ENCODE peak calls at places on chromosome 15, in ten cellular contexts. One of them, this sample, is unnamed.
A peak's percentile ranks its signal among the peaks of the same experiment; 100 is the strongest.

GRCh38 chr15:58386081-58386480 is 45.7 kb upstream of the LIPC start:
- DNase-seq in esophagus muscularis mucosa: no peak
- DNase-seq in GM23338: no peak
- DNase-seq in cardiac muscle cell: no peak
- DNase-seq in chondrocyte: no peak
- DNase-seq in body of pancreas: no peak
- DNase-seq in fibroblast of the aortic adventitia: no peak
- DNase-seq in fibroblast of mammary gland: no peak
- DNase-seq in natural killer cell: no peak
- DNase-seq in foreskin keratinocyte: no peak
- DNase-seq in this sample: no peak

GRCh38 chr15:98858610-98859023 is 149.0 kb downstream of the PGPEP1L start:
- DNase-seq in esophagus muscularis mucosa: no peak
- DNase-seq in GM23338: no peak
- DNase-seq in cardiac muscle cell: no peak
- DNase-seq in chondrocyte: no peak
- DNase-seq in body of pancreas: no peak
- DNase-seq in fibroblast of the aortic adventitia: peak; percentile 47
- DNase-seq in fibroblast of mammary gland: no peak
- DNase-seq in natural killer cell: no peak
- DNase-seq in foreskin keratinocyte: no peak
- DNase-seq in this sample: no peak

GRCh38 chr15:36362508-36362907 is 216.9 kb upstream of the CDIN1 start:
- DNase-seq in esophagus muscularis mucosa: no peak
- DNase-seq in GM23338: no peak
- DNase-seq in cardiac muscle cell: peak; percentile 86
- DNase-seq in chondrocyte: no peak
- DNase-seq in body of pancreas: no peak
- DNase-seq in fibroblast of the aortic adventitia: peak; percentile 39
- DNase-seq in fibroblast of mammary gland: peak; percentile 84
- DNase-seq in natural killer cell: no peak
- DNase-seq in foreskin keratinocyte: no peak
- DNase-seq in this sample: no peak

GRCh38 chr15:77411614-77411976 is 8.3 kb downstream of the PEAK1 start:
- DNase-seq in esophagus muscularis mucosa: no peak
- DNase-seq in GM23338: no peak
- DNase-seq in cardiac muscle cell: no peak
- DNase-seq in chondrocyte: no peak
- DNase-seq in body of pancreas: no peak
- DNase-seq in fibroblast of the aortic adventitia: no peak
- DNase-seq in fibroblast of mammary gland: no peak
- DNase-seq in natural killer cell: no peak
- DNase-seq in foreskin keratinocyte: no peak
- DNase-seq in this sample: no peak

GRCh38 chr15:70196314-70197291 is 98.9 kb upstream of the TLE3 start:
- DNase-seq in esophagus muscularis mucosa: no peak
- DNase-seq in GM23338: peak; percentile 91
- DNase-seq in cardiac muscle cell: peak; percentile 97
- DNase-seq in chondrocyte: no peak
- DNase-seq in body of pancreas: peak; percentile 59
- DNase-seq in fibroblast of the aortic adventitia: peak; percentile 18
- DNase-seq in fibroblast of mammary gland: peak; percentile 73
- DNase-seq in natural killer cell: no peak
- DNase-seq in foreskin keratinocyte: peak; percentile 100
- DNase-seq in this sample: peak; percentile 88

GRCh38 chr15:65208656-65209055 is 2.6 kb downstream of the CILP start:
- DNase-seq in esophagus muscularis mucosa: no peak
- DNase-seq in GM23338: no peak
- DNase-seq in cardiac muscle cell: no peak
- DNase-seq in chondrocyte: no peak
- DNase-seq in body of pancreas: no peak
- DNase-seq in fibroblast of the aortic adventitia: no peak
- DNase-seq in fibroblast of mammary gland: no peak
- DNase-seq in natural killer cell: no peak
- DNase-seq in foreskin keratinocyte: no peak
- DNase-seq in this sample: no peak

GRCh38 chr15:34132881-34133280 is 31.0 kb downstream of the PGBD4 start:
- DNase-seq in esophagus muscularis mucosa: no peak
- DNase-seq in GM23338: no peak
- DNase-seq in cardiac muscle cell: no peak
- DNase-seq in chondrocyte: no peak
- DNase-seq in body of pancreas: no peak
- DNase-seq in fibroblast of the aortic adventitia: no peak
- DNase-seq in fibroblast of mammary gland: no peak
- DNase-seq in natural killer cell: no peak
- DNase-seq in foreskin keratinocyte: no peak
- DNase-seq in this sample: no peak

GRCh38 chr15:76863123-76863522 is 42.0 kb downstream of the SCAPER start:
- DNase-seq in esophagus muscularis mucosa: no peak
- DNase-seq in GM23338: no peak
- DNase-seq in cardiac muscle cell: no peak
- DNase-seq in chondrocyte: no peak
- DNase-seq in body of pancreas: no peak
- DNase-seq in fibroblast of the aortic adventitia: no peak
- DNase-seq in fibroblast of mammary gland: no peak
- DNase-seq in natural killer cell: no peak
- DNase-seq in foreskin keratinocyte: no peak
- DNase-seq in this sample: no peak

GRCh38 chr15:89034305-89034704 is 54.0 kb upstream of the ABHD2 start:
- DNase-seq in esophagus muscularis mucosa: no peak
- DNase-seq in GM23338: no peak
- DNase-seq in cardiac muscle cell: peak; percentile 41
- DNase-seq in chondrocyte: no peak
- DNase-seq in body of pancreas: no peak
- DNase-seq in fibroblast of the aortic adventitia: peak; percentile 58
- DNase-seq in fibroblast of mammary gland: peak; percentile 78
- DNase-seq in natural killer cell: no peak
- DNase-seq in foreskin keratinocyte: no peak
- DNase-seq in this sample: no peak

GRCh38 chr15:58419803-58420524 is 11.8 kb upstream of the LIPC start:
- DNase-seq in esophagus muscularis mucosa: no peak
- DNase-seq in GM23338: no peak
- DNase-seq in cardiac muscle cell: no peak
- DNase-seq in chondrocyte: no peak
- DNase-seq in body of pancreas: no peak
- DNase-seq in fibroblast of the aortic adventitia: no peak
- DNase-seq in fibroblast of mammary gland: no peak
- DNase-seq in natural killer cell: no peak
- DNase-seq in foreskin keratinocyte: no peak
- DNase-seq in this sample: no peak

GRCh38 chr15:49458145-49458544 is 35.1 kb downstream of the FGF7 start:
- DNase-seq in esophagus muscularis mucosa: no peak
- DNase-seq in GM23338: no peak
- DNase-seq in cardiac muscle cell: no peak
- DNase-seq in chondrocyte: no peak
- DNase-seq in body of pancreas: no peak
- DNase-seq in fibroblast of the aortic adventitia: no peak
- DNase-seq in fibroblast of mammary gland: peak; percentile 81
- DNase-seq in natural killer cell: no peak
- DNase-seq in foreskin keratinocyte: no peak
- DNase-seq in this sample: no peak

GRCh38 chr15:58410353-58410752 is 21.4 kb upstream of the LIPC start:
- DNase-seq in esophagus muscularis mucosa: peak; percentile 75
- DNase-seq in GM23338: no peak
- DNase-seq in cardiac muscle cell: peak; percentile 41
- DNase-seq in chondrocyte: no peak
- DNase-seq in body of pancreas: no peak
- DNase-seq in fibroblast of the aortic adventitia: peak; percentile 39
- DNase-seq in fibroblast of mammary gland: peak; percentile 27
- DNase-seq in natural killer cell: peak; percentile 22
- DNase-seq in foreskin keratinocyte: no peak
- DNase-seq in this sample: no peak

GRCh38 chr15:80464952-80465645 is 60.9 kb downstream of the ARNT2 start:
- DNase-seq in esophagus muscularis mucosa: no peak
- DNase-seq in GM23338: no peak
- DNase-seq in cardiac muscle cell: peak; percentile 46
- DNase-seq in chondrocyte: no peak
- DNase-seq in body of pancreas: no peak
- DNase-seq in fibroblast of the aortic adventitia: peak; percentile 72
- DNase-seq in fibroblast of mammary gland: no peak
- DNase-seq in natural killer cell: no peak
- DNase-seq in foreskin keratinocyte: no peak
- DNase-seq in this sample: no peak

GRCh38 chr15:96343529-96344072 is 13.1 kb downstream of the NR2F2 start:
- DNase-seq in esophagus muscularis mucosa: no peak
- DNase-seq in GM23338: peak; percentile 51
- DNase-seq in cardiac muscle cell: no peak
- DNase-seq in chondrocyte: no peak
- DNase-seq in body of pancreas: no peak
- DNase-seq in fibroblast of the aortic adventitia: no peak
- DNase-seq in fibroblast of mammary gland: no peak
- DNase-seq in natural killer cell: no peak
- DNase-seq in foreskin keratinocyte: no peak
- DNase-seq in this sample: no peak

GRCh38 chr15:90698629-90699028 is 18.5 kb upstream of the BLM start:
- DNase-seq in esophagus muscularis mucosa: no peak
- DNase-seq in GM23338: no peak
- DNase-seq in cardiac muscle cell: no peak
- DNase-seq in chondrocyte: no peak
- DNase-seq in body of pancreas: no peak
- DNase-seq in fibroblast of the aortic adventitia: no peak
- DNase-seq in fibroblast of mammary gland: no peak
- DNase-seq in natural killer cell: no peak
- DNase-seq in foreskin keratinocyte: no peak
- DNase-seq in this sample: no peak

GRCh38 chr15:90701048-90701447 is 16.1 kb upstream of the BLM start:
- DNase-seq in esophagus muscularis mucosa: no peak
- DNase-seq in GM23338: no peak
- DNase-seq in cardiac muscle cell: no peak
- DNase-seq in chondrocyte: no peak
- DNase-seq in body of pancreas: no peak
- DNase-seq in fibroblast of the aortic adventitia: no peak
- DNase-seq in fibroblast of mammary gland: no peak
- DNase-seq in natural killer cell: no peak
- DNase-seq in foreskin keratinocyte: no peak
- DNase-seq in this sample: no peak

GRCh38 chr15:90703455-90703854 is 13.7 kb upstream of the BLM start:
- DNase-seq in esophagus muscularis mucosa: no peak
- DNase-seq in GM23338: no peak
- DNase-seq in cardiac muscle cell: no peak
- DNase-seq in chondrocyte: no peak
- DNase-seq in body of pancreas: no peak
- DNase-seq in fibroblast of the aortic adventitia: no peak
- DNase-seq in fibroblast of mammary gland: no peak
- DNase-seq in natural killer cell: no peak
- DNase-seq in foreskin keratinocyte: no peak
- DNase-seq in this sample: no peak

GRCh38 chr15:90705212-90705611 is 11.9 kb upstream of the BLM start:
- DNase-seq in esophagus muscularis mucosa: no peak
- DNase-seq in GM23338: no peak
- DNase-seq in cardiac muscle cell: no peak
- DNase-seq in chondrocyte: no peak
- DNase-seq in body of pancreas: no peak
- DNase-seq in fibroblast of the aortic adventitia: no peak
- DNase-seq in fibroblast of mammary gland: no peak
- DNase-seq in natural killer cell: no peak
- DNase-seq in foreskin keratinocyte: no peak
- DNase-seq in this sample: no peak

DNA sequence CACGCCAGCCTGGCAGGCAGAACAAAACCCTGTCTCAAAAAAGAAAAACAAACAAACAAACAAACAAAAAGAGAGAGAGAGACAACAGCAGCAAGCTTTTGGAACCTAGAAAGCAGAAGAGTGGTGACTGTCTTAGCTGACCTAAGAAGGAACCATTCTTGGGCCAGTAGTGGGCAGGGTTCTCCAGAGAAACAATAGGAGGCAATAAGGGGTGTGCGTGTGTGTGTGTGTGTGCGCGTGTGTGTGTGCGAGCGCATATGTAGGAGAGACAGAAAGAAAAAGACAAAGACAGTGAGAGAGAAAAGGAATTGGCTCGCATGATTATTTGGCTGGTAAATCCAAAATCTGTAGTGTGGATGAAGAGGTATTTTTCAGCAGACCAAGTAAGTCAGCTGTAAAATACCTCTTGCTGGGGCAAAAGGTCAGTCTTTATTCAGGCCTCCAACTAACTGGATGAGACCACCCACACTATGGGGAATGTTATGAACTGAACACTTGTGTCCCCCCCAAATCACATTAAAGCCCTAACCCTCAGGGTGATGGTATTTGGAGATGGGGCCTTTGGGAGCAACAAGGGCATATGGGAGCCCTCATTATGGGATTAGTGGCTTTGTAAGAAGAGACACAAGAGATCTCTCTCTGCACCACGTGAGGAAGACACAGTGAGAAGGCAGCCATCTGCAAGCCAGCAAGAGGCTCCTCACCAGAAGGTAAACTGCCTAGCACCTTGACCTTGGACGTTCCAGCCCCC is 15.1 kb upstream of the BLM start:
- DNase-seq in esophagus muscularis mucosa: no peak
- DNase-seq in GM23338: peak; percentile 39
- DNase-seq in cardiac muscle cell: peak; percentile 26
- DNase-seq in chondrocyte: no peak
- DNase-seq in body of pancreas: no peak
- DNase-seq in fibroblast of the aortic adventitia: peak; percentile 27
- DNase-seq in fibroblast of mammary gland: peak; percentile 18
- DNase-seq in natural killer cell: no peak
- DNase-seq in foreskin keratinocyte: no peak
- DNase-seq in this sample: no peak
- TF ChIP-seq CTCF in esophagus muscularis mucosa: no peak
- TF ChIP-seq CTCF in GM23338: no peak
- TF ChIP-seq CTCF in cardiac muscle cell: no peak
- TF ChIP-seq CTCF in chondrocyte: no peak
- TF ChIP-seq CTCF in body of pancreas: no peak
- TF ChIP-seq CTCF in fibroblast of the aortic adventitia: no peak
- TF ChIP-seq CTCF in fibroblast of mammary gland: no peak
- TF ChIP-seq CTCF in natural killer cell: no peak
- TF ChIP-seq CTCF in foreskin keratinocyte: no peak
- TF ChIP-seq CTCF in this sample: no peak

GRCh38 chr15:94722025-94722636 is 490.8 kb downstream of the MCTP2 start:
- DNase-seq in esophagus muscularis mucosa: no peak
- DNase-seq in GM23338: peak; percentile 37
- DNase-seq in cardiac muscle cell: no peak
- DNase-seq in chondrocyte: no peak
- DNase-seq in body of pancreas: no peak
- DNase-seq in fibroblast of the aortic adventitia: no peak
- DNase-seq in fibroblast of mammary gland: no peak
- DNase-seq in natural killer cell: no peak
- DNase-seq in foreskin keratinocyte: no peak
- DNase-seq in this sample: no peak
- TF ChIP-seq CTCF in esophagus muscularis mucosa: no peak
- TF ChIP-seq CTCF in GM23338: no peak
- TF ChIP-seq CTCF in cardiac muscle cell: no peak
- TF ChIP-seq CTCF in chondrocyte: no peak
- TF ChIP-seq CTCF in body of pancreas: no peak
- TF ChIP-seq CTCF in fibroblast of the aortic adventitia: no peak
- TF ChIP-seq CTCF in fibroblast of mammary gland: no peak
- TF ChIP-seq CTCF in natural killer cell: no peak
- TF ChIP-seq CTCF in foreskin keratinocyte: no peak
- TF ChIP-seq CTCF in this sample: no peak

GRCh38 chr15:100905855-100906254 is 13.3 kb upstream of the LRRK1 start:
- DNase-seq in esophagus muscularis mucosa: no peak
- DNase-seq in GM23338: peak; percentile 35
- DNase-seq in cardiac muscle cell: no peak
- DNase-seq in chondrocyte: no peak
- DNase-seq in body of pancreas: no peak
- DNase-seq in fibroblast of the aortic adventitia: no peak
- DNase-seq in fibroblast of mammary gland: no peak
- DNase-seq in natural killer cell: no peak
- DNase-seq in foreskin keratinocyte: no peak
- DNase-seq in this sample: no peak
- TF ChIP-seq CTCF in esophagus muscularis mucosa: no peak
- TF ChIP-seq CTCF in GM23338: peak; percentile 28
- TF ChIP-seq CTCF in cardiac muscle cell: no peak
- TF ChIP-seq CTCF in chondrocyte: no peak
- TF ChIP-seq CTCF in body of pancreas: no peak
- TF ChIP-seq CTCF in fibroblast of the aortic adventitia: no peak
- TF ChIP-seq CTCF in fibroblast of mammary gland: no peak
- TF ChIP-seq CTCF in natural killer cell: no peak
- TF ChIP-seq CTCF in foreskin keratinocyte: peak; percentile 41
- TF ChIP-seq CTCF in this sample: no peak

GRCh38 chr15:78930577-78931388 is 14.1 kb downstream of the CTSH start:
- DNase-seq in esophagus muscularis mucosa: no peak
- DNase-seq in GM23338: no peak
- DNase-seq in cardiac muscle cell: peak; percentile 83
- DNase-seq in chondrocyte: no peak
- DNase-seq in body of pancreas: no peak
- DNase-seq in fibroblast of the aortic adventitia: peak; percentile 93
- DNase-seq in fibroblast of mammary gland: peak; percentile 90
- DNase-seq in natural killer cell: no peak
- DNase-seq in foreskin keratinocyte: peak; percentile 99
- DNase-seq in this sample: no peak
- TF ChIP-seq CTCF in esophagus muscularis mucosa: no peak
- TF ChIP-seq CTCF in GM23338: no peak
- TF ChIP-seq CTCF in cardiac muscle cell: no peak
- TF ChIP-seq CTCF in chondrocyte: no peak
- TF ChIP-seq CTCF in body of pancreas: no peak
- TF ChIP-seq CTCF in fibroblast of the aortic adventitia: no peak
- TF ChIP-seq CTCF in fibroblast of mammary gland: no peak
- TF ChIP-seq CTCF in natural killer cell: no peak
- TF ChIP-seq CTCF in foreskin keratinocyte: no peak
- TF ChIP-seq CTCF in this sample: no peak

This sample was measured in osteocyte.